ENCODE peak calls at places on chromosomes 4 and X, in nine cellular contexts. J, T, U, F, N, B, Y, M and Z are unnamed samples.

GRCh38 chr4:67160409-67160808 is 384.9 kb downstream of the CENPC start:
- DNase-seq in F (no peak), M (no peak), T (no peak), N (no peak), U (no peak), B (no peak), J (no peak), Y (no peak), Z (no peak)

GRCh38 chrX:71667328-71668247 is at the start of gene LOC101059915:
- DNase-seq in M (no peak), Y (no peak), B (peak; percentile 96), T (no peak), F (no peak), N (no peak), U (no peak), J (no peak), Z (no peak)

GRCh38 chrX:38561126-38561868 is at the start of gene TSPAN7:
- DNase-seq in J (peak; percentile 65), N (peak; percentile 72), F (no peak), U (peak; percentile 78), T (peak; percentile 56), B (peak; percentile 91), M (peak; percentile 36), Y (peak; percentile 5), Z (peak; percentile 44)

GRCh38 chr4:158805628-158806471 is 37.0 kb downstream of the FNIP2 start:
- DNase-seq in Y (no peak), J (no peak), F (no peak), M (peak; percentile 95), T (no peak), B (peak; percentile 47), U (no peak), N (no peak), Z (peak; percentile 84)

GRCh38 chr4:45004326-45004725 is 278.0 kb upstream of the GNPDA2 start:
- DNase-seq in B (no peak), Y (no peak), U (no peak), T (no peak), M (no peak), F (no peak), J (no peak), N (no peak), Z (no peak)

GRCh38 chr4:6942238-6942800 is 32.7 kb downstream of the TBC1D14 start:
- DNase-seq in F (peak; percentile 53), J (no peak), Y (peak; percentile 42), B (no peak), U (no peak), T (peak; percentile 99), N (no peak), M (peak; percentile 92), Z (peak; percentile 57)

GRCh38 chr4:11821774-11822430 is 393.2 kb upstream of the HS3ST1 start:
- DNase-seq in N (no peak), T (no peak), B (no peak), U (peak; percentile 10), J (no peak), F (no peak), M (no peak), Y (no peak), Z (no peak)

GRCh38 chr4:107838763-107839162 is 14.0 kb downstream of the SGMS2 start:
- DNase-seq in M (peak; percentile 37), B (peak; percentile 6), F (no peak), Y (no peak), J (no peak), N (no peak), U (no peak), T (peak; percentile 60), Z (no peak)

GRCh38 chr4:86653237-86653865 is 59.2 kb downstream of the PTPN13 start:
- DNase-seq in N (no peak), B (peak; percentile 56), M (no peak), F (peak; percentile 9), U (peak; percentile 19), J (no peak), T (no peak), Y (peak; percentile 1), Z (no peak)

GRCh38 chrX:69210513-69211065 is 45.3 kb upstream of the PJA1 start:
- DNase-seq in Y (no peak), F (no peak), N (no peak), T (no peak), B (no peak), U (no peak), J (no peak), M (peak; percentile 56), Z (no peak)

GRCh38 chr4:75180790-75181776 is 248.2 kb downstream of the PARM1 start:
- DNase-seq in Y (no peak), T (no peak), M (no peak), J (no peak), B (peak; percentile 58), F (peak; percentile 64), U (no peak), N (no peak), Z (no peak)

GRCh38 chr4:81019016-81019415 is 11.5 kb upstream of the BMP3 start:
- DNase-seq in J (no peak), U (no peak), B (no peak), Y (no peak), N (no peak), M (no peak), T (no peak), F (no peak), Z (no peak)

GRCh38 chr4:6360385-6360784 is 90.7 kb downstream of the WFS1 start:
- DNase-seq in N (no peak), T (no peak), J (no peak), Y (no peak), U (no peak), F (no peak), M (no peak), B (no peak), Z (no peak)

GRCh38 chr4:94595880-94596483 is 144.2 kb downstream of the PDLIM5 start:
- DNase-seq in U (peak; percentile 26), T (peak; percentile 62), B (peak; percentile 62), F (no peak), M (peak; percentile 60), N (no peak), J (peak; percentile 12), Y (no peak), Z (no peak)

GRCh38 chr4:88965053-88965452 is 91.9 kb downstream of the FAM13A start:
- DNase-seq in T (no peak), F (no peak), M (peak; percentile 50), U (no peak), N (no peak), Y (no peak), B (peak; percentile 46), J (no peak), Z (no peak)

GRCh38 chr4:77193511-77194236 is 36.7 kb downstream of the CCNG2 start:
- DNase-seq in F (no peak), B (no peak), M (no peak), U (peak; percentile 81), J (no peak), T (no peak), Y (no peak), N (peak; percentile 77), Z (peak; percentile 79)